ENCODE peak calls at places on chromosomes 13 and 19, in eight cellular contexts. S is adrenal gland, F is uterus, Z is lower leg skin, X is heart left ventricle, E is body of pancreas, V is HCT116, C is upper lobe of left lung. U is an unnamed sample.
A peak's percentile ranks its signal among the peaks of the same experiment; 100 is the strongest.

GRCh38 chr13:109919715-109920375 is 133.5 kb upstream of the IRS2 start:
- DNase-seq in Z (no peak), X (no peak), C (no peak), F (no peak), S (no peak), V (no peak), E (no peak), U (no peak)

GRCh38 chr19:39360599-39360998 is 18.4 kb downstream of the SAMD4B start:
- DNase-seq in E (no peak), Z (no peak), F (no peak), V (no peak), X (no peak), C (no peak), S (no peak), U (no peak)

GRCh38 chr13:109145631-109146030 is 516.2 kb downstream of the MYO16 start:
- DNase-seq in X (no peak), E (peak; percentile 48), V (peak; percentile 58), S (peak; percentile 67), C (peak; percentile 36), F (no peak), Z (no peak), U (no peak)

GRCh38 chr19:35755550-35756371 is 1.1 kb downstream of the HSPB6 start:
- DNase-seq in Z (peak; percentile 70), S (peak; percentile 91), C (peak; percentile 35), X (peak; percentile 92), F (peak; percentile 97), E (peak; percentile 55), V (no peak), U (peak; percentile 90)

GRCh38 chr13:75938811-75939525 is 302.8 kb downstream of the LMO7 start:
- DNase-seq in F (no peak), V (no peak), E (no peak), C (no peak), X (no peak), Z (no peak), S (no peak), U (no peak)

GRCh38 chr19:55443045-55443823 is at the start of gene SHISA7:
- DNase-seq in Z (no peak), F (no peak), C (no peak), E (no peak), V (no peak), X (no peak), S (no peak), U (no peak)

GRCh38 chr13:111217661-111218060 is 102.6 kb downstream of the ARHGEF7 start:
- DNase-seq in V (no peak), C (peak; percentile 48), E (peak; percentile 41), Z (no peak), F (no peak), S (peak; percentile 77), X (no peak), U (no peak)

GRCh38 chr13:75788494-75788991 is 152.4 kb downstream of the LMO7 start:
- DNase-seq in Z (no peak), V (no peak), E (no peak), F (no peak), C (peak; percentile 79), X (no peak), S (no peak), U (no peak)

GRCh38 chr19:38006361-38007045 is 99.5 kb downstream of the SIPA1L3 start:
- DNase-seq in C (no peak), E (no peak), F (no peak), V (no peak), S (no peak), X (no peak), Z (no peak), U (no peak)

GRCh38 chr13:37681295-37682032 is 82.9 kb upstream of the POSTN start:
- DNase-seq in V (no peak), F (no peak), C (no peak), E (no peak), X (no peak), Z (no peak), S (no peak), U (no peak)

GRCh38 chr19:43782689-43783231 is 2.0 kb upstream of the KCNN4 start:
- DNase-seq in Z (peak; percentile 65), V (no peak), E (no peak), F (no peak), C (no peak), S (no peak), X (no peak), U (no peak)

GRCh38 chr13:112119192-112120030 is 52.5 kb downstream of the SOX1 start:
- DNase-seq in X (peak; percentile 52), V (no peak), C (no peak), S (peak; percentile 12), E (no peak), F (no peak), Z (no peak), U (no peak)

GRCh38 chr19:46710687-46711086 is 6.2 kb downstream of the PRKD2 start:
- DNase-seq in S (no peak), X (no peak), E (no peak), Z (no peak), C (no peak), V (no peak), F (no peak), U (no peak)

GRCh38 chr19:28519950-28520861 is 692.7 kb downstream of the UQCRFS1 start:
- DNase-seq in S (peak; percentile 46), E (peak; percentile 74), C (no peak), V (no peak), F (peak; percentile 18), Z (no peak), X (no peak), U (no peak)

GRCh38 chr19:29815231-29815630 is 3.4 kb downstream of the CCNE1 start:
- DNase-seq in V (no peak), E (no peak), F (no peak), C (no peak), S (no peak), Z (no peak), X (no peak), U (no peak)

GRCh38 chr13:32334676-32335075 is 19.4 kb downstream of the BRCA2 start:
- DNase-seq in C (no peak), Z (no peak), E (no peak), X (no peak), S (no peak), F (no peak), V (no peak), U (no peak)

DNA sequence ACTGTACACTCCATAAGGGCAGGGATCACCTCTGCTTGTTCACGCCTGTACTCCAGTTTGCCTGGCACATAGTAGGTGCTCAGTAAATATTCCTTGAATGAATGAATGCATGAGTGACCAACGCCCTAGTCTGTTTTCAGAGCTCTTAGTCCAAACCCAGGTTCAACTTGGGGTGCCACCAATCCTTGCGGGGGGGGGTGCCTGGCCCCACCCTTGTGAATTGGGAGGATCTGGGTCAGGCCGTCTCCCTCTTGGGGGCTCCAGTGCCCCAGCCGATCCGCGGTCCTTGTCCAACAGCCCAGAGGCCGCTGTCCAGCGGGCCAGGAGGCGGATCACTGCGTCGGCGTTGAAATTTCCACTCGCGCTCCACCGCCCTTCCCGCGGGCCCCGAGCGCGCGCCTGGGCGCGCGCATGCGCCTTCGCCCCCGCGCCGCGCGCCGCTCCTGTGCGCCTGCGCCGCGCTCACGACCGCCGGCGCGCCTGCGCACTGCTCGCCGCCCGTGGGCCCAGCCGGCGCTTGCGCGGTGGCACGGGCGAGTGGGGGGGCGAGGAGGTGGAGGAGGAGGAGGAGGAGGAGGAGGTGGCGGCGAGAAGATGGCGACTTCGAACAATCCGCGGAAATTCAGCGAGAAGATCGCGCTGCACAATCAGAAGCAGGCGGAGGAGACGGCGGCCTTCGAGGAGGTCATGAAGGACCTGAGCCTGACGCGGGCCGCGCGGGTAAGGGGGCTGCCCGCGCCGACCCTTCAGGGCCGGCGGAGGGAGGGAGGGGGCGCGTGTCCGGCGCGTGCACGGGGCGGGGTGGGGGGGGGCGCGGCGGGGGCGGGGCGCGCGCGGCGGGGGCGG is at the start of gene CRTC1:
- DNase-seq in V (peak; percentile 65), Z (peak; percentile 76), S (peak; percentile 90), F (peak; percentile 93), E (peak; percentile 87), C (peak; percentile 79), X (peak; percentile 95), U (peak; percentile 73)
- TF ChIP-seq POLR2A in V (peak; percentile 54), Z (no peak), S (peak; percentile 60), F (peak; percentile 57), E (peak; percentile 2), C (no peak), X (peak; percentile 71), U (peak; percentile 17)

DNA sequence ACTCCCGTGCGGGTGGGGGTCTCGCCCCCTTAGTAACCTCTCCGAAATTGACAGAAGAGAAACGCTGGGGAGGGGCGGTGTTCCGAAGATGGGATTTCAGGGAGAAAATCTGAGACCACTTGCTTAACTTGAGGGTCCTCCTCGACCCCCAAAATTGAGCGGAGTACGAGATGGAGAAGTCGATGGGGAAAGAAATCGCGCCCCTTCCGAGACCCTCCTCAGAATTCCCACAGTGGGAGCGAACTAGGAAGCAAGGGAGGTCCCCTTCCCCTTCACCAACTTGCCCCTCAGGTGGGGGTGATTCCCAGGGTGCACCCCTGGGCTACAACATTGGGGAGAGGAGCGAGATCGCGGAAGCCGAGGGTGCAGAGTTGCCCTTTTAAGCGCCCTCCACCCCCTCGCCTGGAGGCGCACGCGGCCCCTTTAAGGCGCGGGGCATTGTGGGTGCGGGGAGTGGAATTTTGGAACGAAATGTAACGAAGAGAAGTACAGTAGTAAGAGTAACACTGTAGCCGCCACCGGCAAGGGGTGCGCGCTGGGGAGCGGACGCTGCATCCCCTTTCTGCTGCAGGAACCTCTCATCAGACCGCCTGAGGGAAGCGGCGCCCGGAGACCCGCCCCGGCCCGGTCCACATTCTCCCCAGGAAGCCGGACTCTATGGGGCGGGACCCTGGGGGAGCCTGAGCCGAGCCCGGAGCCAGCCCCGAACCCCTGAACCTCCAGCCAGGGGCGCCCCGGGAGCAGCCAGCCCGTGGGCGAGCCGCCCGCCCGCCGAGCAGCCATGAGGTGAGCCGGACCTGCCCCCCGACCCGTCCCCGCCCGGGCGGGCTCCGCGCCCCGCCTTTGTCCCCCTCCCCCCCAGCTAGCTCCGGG is at the start of gene VASP:
- DNase-seq in V (peak; percentile 81), F (peak; percentile 85), S (peak; percentile 93), C (peak; percentile 92), E (peak; percentile 93), X (peak; percentile 93), Z (peak; percentile 91), U (peak; percentile 88)
- TF ChIP-seq POLR2A in V (peak; percentile 92), F (peak; percentile 77), S (peak; percentile 98), C (peak; percentile 98), E (peak; percentile 91), X (peak; percentile 95), Z (no peak), U (peak; percentile 50)

GRCh38 chr19:32066056-32066455 is 279.4 kb upstream of the ZNF507 start:
- DNase-seq in E (no peak), F (no peak), X (no peak), Z (no peak), V (no peak), S (no peak), C (no peak), U (no peak)
- TF ChIP-seq POLR2A in E (no peak), F (no peak), X (no peak), Z (no peak), V (no peak), S (no peak), C (no peak), U (no peak)

DNA sequence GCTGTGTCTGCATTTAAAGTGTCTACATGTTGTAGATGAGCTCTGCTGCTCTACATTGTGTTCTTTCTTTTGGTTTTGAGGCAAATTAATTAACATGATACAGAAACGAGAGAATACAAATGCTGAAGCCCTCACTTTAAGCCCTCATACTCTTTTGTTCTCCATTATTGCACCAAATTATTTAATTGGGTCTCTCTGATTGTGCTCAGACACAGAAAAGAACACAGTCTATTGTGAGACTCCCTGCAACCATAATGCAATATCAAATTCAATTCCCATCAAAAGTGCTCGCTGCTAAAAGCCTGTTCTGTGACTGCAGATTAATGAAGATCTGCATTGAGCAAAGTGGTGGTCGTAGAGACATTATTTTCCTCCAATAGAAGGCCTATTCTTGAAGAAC is 166.4 kb upstream of the SOX21 start:
- DNase-seq in E (no peak), C (no peak), F (no peak), X (no peak), S (no peak), Z (no peak), V (no peak), U (no peak)
- TF ChIP-seq POLR2A in E (no peak), C (no peak), F (no peak), X (no peak), S (no peak), Z (no peak), V (no peak), U (no peak)

GRCh38 chr13:97275265-97275664 is 53.1 kb downstream of the MBNL2 start:
- DNase-seq in X (no peak), S (no peak), F (no peak), E (no peak), V (no peak), C (no peak), Z (no peak), U (no peak)
- TF ChIP-seq POLR2A in X (no peak), S (no peak), F (no peak), E (no peak), V (no peak), C (no peak), Z (no peak), U (no peak)